ENCODE peak calls at places on chromosome 13, in nine cellular contexts. X is GM10248, J is fibroblast of lung, D is HFFc6, Q is AG10803, P is AG04449, R is neural crest cell, S is choroid plexus epithelial cell, Y is osteoblast. H is an unnamed sample.
A peak's percentile ranks its signal among the peaks of the same experiment; 100 is the strongest.

GRCh38 chr13:30652746-30653145 is 35.0 kb downstream of the USPL1 start:
- DNase-seq in P (no peak), Q (peak; percentile 12), X (no peak), J (peak; percentile 8), R (no peak), S (no peak), D (no peak), Y (no peak), H (no peak)

GRCh38 chr13:32538234-32538620 is 368 bp downstream of the N4BP2L2 start:
- DNase-seq in J (peak; percentile 50), X (peak; percentile 64), S (peak; percentile 61), R (peak; percentile 14), Q (peak; percentile 41), P (peak; percentile 5), D (peak; percentile 34), Y (no peak), H (peak; percentile 59)

GRCh38 chr13:113864303-113864890 is 521 bp upstream of the GAS6 start:
- DNase-seq in D (peak; percentile 39), Y (peak; percentile 97), S (no peak), R (no peak), Q (peak; percentile 54), J (no peak), X (no peak), P (no peak), H (no peak)

GRCh38 chr13:110680852-110681251 is 25.1 kb downstream of the CARS2 start:
- DNase-seq in J (no peak), Q (no peak), Y (peak; percentile 82), D (peak; percentile 10), P (no peak), X (peak; percentile 33), S (peak; percentile 30), R (peak; percentile 12), H (no peak)

GRCh38 chr13:99873832-99874430 is 97.6 kb downstream of the ZIC5 start:
- DNase-seq in J (no peak), X (no peak), Q (no peak), D (no peak), R (no peak), P (no peak), Y (no peak), S (no peak), H (no peak)

GRCh38 chr13:32228330-32229041 is 86.7 kb downstream of the ZAR1L start:
- DNase-seq in Y (peak; percentile 23), S (peak; percentile 80), J (peak; percentile 76), R (no peak), X (no peak), Q (peak; percentile 13), D (peak; percentile 41), P (no peak), H (no peak)

GRCh38 chr13:33014291-33014690 is 1.9 kb upstream of the KL start:
- DNase-seq in Q (no peak), X (no peak), D (peak; percentile 29), Y (peak; percentile 58), S (no peak), P (no peak), R (no peak), J (peak; percentile 51), H (no peak)

GRCh38 chr13:25286308-25286968 is 850 bp downstream of the MTMR6 start:
- DNase-seq in Q (peak; percentile 54), Y (peak; percentile 76), P (no peak), D (peak; percentile 52), J (peak; percentile 56), R (peak; percentile 9), S (peak; percentile 58), X (peak; percentile 35), H (peak; percentile 42)

GRCh38 chr13:79837741-79838450 is 356.9 kb downstream of the NDFIP2 start:
- DNase-seq in D (peak; percentile 74), Q (peak; percentile 58), X (no peak), Y (peak; percentile 63), S (peak; percentile 39), J (peak; percentile 82), R (no peak), P (no peak), H (no peak)

DNA sequence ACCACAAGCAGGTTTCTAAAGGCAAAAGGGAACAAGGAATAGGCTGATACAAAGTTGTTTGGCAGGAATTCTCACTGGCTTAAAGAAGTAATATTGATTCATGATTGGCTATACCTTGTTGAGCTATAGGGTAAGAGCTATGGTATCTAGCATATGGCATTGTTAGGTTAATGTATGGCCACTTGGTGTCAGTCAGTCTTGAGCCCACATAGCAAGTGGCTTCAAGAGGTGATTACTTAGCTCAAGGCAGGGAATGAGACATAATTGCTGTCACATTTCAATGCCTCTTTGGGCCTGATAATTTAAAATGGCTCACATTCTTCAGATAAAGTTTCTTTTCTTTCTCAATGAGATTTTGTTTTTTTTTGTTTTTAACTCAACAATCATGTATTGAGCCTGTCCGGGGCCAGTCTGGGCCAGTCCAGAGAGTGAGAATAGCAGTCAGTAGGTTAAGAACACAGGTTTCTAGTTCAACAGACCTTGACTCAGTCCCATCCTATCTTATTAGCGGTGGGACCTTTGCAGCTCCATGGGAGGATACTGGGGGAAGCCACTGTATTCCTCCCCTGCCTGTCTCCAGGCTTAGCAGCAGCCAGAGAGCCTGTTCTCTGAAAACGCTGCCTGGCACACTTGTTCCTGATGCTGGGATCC is 45.8 kb upstream of the RCBTB2 start:
- DNase-seq in X (no peak), D (no peak), P (no peak), Y (no peak), S (no peak), R (no peak), Q (no peak), J (no peak), H (no peak)
- TF ChIP-seq CTCF in X (no peak), D (no peak), P (no peak), Y (no peak), S (no peak), R (no peak), Q (no peak), J (no peak), H (no peak)

GRCh38 chr13:50170447-50171037 is 155.3 kb downstream of the KCNRG start:
- DNase-seq in X (no peak), Y (peak; percentile 67), P (no peak), J (no peak), S (peak; percentile 62), R (no peak), Q (peak; percentile 41), D (no peak), H (no peak)
- TF ChIP-seq CTCF in X (no peak), Y (peak; percentile 47), P (peak; percentile 28), J (peak; percentile 49), S (peak; percentile 57), R (no peak), Q (peak; percentile 64), D (peak; percentile 61), H (no peak)

GRCh38 chr13:107941345-107942029 is 273.8 kb downstream of the LIG4 start:
- DNase-seq in P (no peak), Q (no peak), X (no peak), S (no peak), D (no peak), J (no peak), Y (no peak), R (no peak), H (no peak)
- TF ChIP-seq CTCF in P (no peak), Q (no peak), X (no peak), S (no peak), D (no peak), J (no peak), Y (no peak), R (no peak), H (no peak)

GRCh38 chr13:61162636-61163035 is 253.0 kb downstream of the PCDH20 start:
- DNase-seq in D (no peak), Y (no peak), R (no peak), Q (no peak), S (no peak), P (no peak), J (peak; percentile 74), X (no peak), H (no peak)
- TF ChIP-seq CTCF in D (no peak), Y (no peak), R (no peak), Q (no peak), S (no peak), P (no peak), J (no peak), X (no peak), H (no peak)

H was measured in GM13977.